ENCODE peak calls at places on chromosomes 12 and 14, in six cellular contexts. Q, N, O, K, Y and M are unnamed samples.

GRCh38 chr12:69397978-69398377 is 38.4 kb downstream of the YEATS4 start:
- DNase-seq in K (peak; percentile 14), N (no peak), Q (no peak), O (no peak), Y (no peak), M (no peak)

GRCh38 chr14:102508410-102508773 is 1.2 kb downstream of the ANKRD9 start:
- DNase-seq in Q (peak; percentile 80), O (no peak), N (no peak), K (peak; percentile 78), Y (no peak), M (no peak)

GRCh38 chr12:128928361-128928760 is 75.1 kb downstream of the GLT1D1 start:
- DNase-seq in Y (no peak), Q (no peak), N (no peak), O (no peak), K (no peak), M (no peak)

GRCh38 chr12:29644536-29645162 is 139.1 kb downstream of the TMTC1 start:
- DNase-seq in N (no peak), Y (no peak), O (no peak), K (no peak), Q (no peak), M (no peak)

GRCh38 chr14:58077621-58078020 is 74.4 kb downstream of the ARMH4 start:
- DNase-seq in K (no peak), O (no peak), Y (no peak), Q (no peak), N (no peak), M (no peak)

GRCh38 chr12:106791531-106791930 is 17.0 kb downstream of the RIC8B start:
- DNase-seq in K (no peak), O (no peak), N (no peak), Y (no peak), Q (no peak), M (no peak)

GRCh38 chr12:62123721-62124203 is 136.4 kb upstream of the USP15 start:
- DNase-seq in N (no peak), Q (no peak), O (no peak), K (peak; percentile 57), Y (peak; percentile 84), M (peak; percentile 67)

GRCh38 chr14:60512952-60513554 is 4.1 kb downstream of the SIX6 start:
- DNase-seq in K (no peak), Q (no peak), Y (peak; percentile 70), N (no peak), O (no peak), M (no peak)

GRCh38 chr12:47779301-47779942 is 6.4 kb downstream of the SLC48A1 start:
- DNase-seq in K (peak; percentile 94), Y (peak; percentile 100), Q (peak; percentile 81), O (peak; percentile 88), N (peak; percentile 84), M (peak; percentile 96)

GRCh38 chr12:124497658-124498057 is 69.8 kb downstream of the NCOR2 start:
- DNase-seq in Q (peak; percentile 80), K (no peak), N (no peak), Y (no peak), O (peak; percentile 82), M (no peak)

GRCh38 chr14:103526247-103526913 is 2.6 kb upstream of the TRMT61A start:
- DNase-seq in Y (no peak), K (no peak), Q (no peak), O (no peak), N (no peak), M (no peak)

GRCh38 chr14:51873221-51873893 is 12.9 kb downstream of the GNG2 start:
- DNase-seq in Q (no peak), O (no peak), K (peak; percentile 97), N (no peak), Y (no peak), M (no peak)

GRCh38 chr12:94618995-94619695 is 31.2 kb downstream of the TMCC3 start:
- DNase-seq in Y (no peak), N (no peak), Q (no peak), O (no peak), K (peak; percentile 98), M (no peak)

GRCh38 chr12:96989916-96990315 is 82.9 kb downstream of the NEDD1 start:
- DNase-seq in Y (peak; percentile 87), K (peak; percentile 78), N (no peak), Q (no peak), O (no peak), M (no peak)

GRCh38 chr12:72264548-72265175 is 7.5 kb upstream of the TRHDE start:
- DNase-seq in K (peak; percentile 62), Y (no peak), N (no peak), O (no peak), Q (no peak), M (no peak)

GRCh38 chr12:122024132-122024785 is 2.6 kb downstream of the BCL7A start:
- DNase-seq in N (no peak), O (no peak), Y (no peak), K (no peak), Q (peak; percentile 41), M (no peak)

GRCh38 chr12:122029620-122030426 is 8.1 kb downstream of the BCL7A start:
- DNase-seq in O (peak; percentile 46), N (peak; percentile 73), Y (peak; percentile 58), K (no peak), Q (no peak), M (no peak)

GRCh38 chr12:122028165-122028591 is 6.5 kb downstream of the BCL7A start:
- DNase-seq in Y (no peak), N (no peak), Q (peak; percentile 71), K (no peak), O (no peak), M (no peak)

GRCh38 chr12:122028601-122029560 is 7.2 kb downstream of the BCL7A start:
- DNase-seq in O (no peak), K (no peak), N (peak; percentile 51), Q (no peak), Y (no peak), M (no peak)

GRCh38 chr12:122026706-122027328 is 5.1 kb downstream of the BCL7A start:
- DNase-seq in O (no peak), Y (peak; percentile 62), N (no peak), Q (no peak), K (no peak), M (no peak)
- H3K4me1 ChIP-seq in O (peaks cover 55% of the 10 kb centered on the region), Y (peaks cover 4% of the 10 kb centered on the region), N (peaks cover 3% of the 10 kb centered on the region), Q (peaks cover 72% of the 10 kb centered on the region), K (peaks cover 12% of the 10 kb centered on the region), M (peaks cover 13% of the 10 kb centered on the region)

DNA sequence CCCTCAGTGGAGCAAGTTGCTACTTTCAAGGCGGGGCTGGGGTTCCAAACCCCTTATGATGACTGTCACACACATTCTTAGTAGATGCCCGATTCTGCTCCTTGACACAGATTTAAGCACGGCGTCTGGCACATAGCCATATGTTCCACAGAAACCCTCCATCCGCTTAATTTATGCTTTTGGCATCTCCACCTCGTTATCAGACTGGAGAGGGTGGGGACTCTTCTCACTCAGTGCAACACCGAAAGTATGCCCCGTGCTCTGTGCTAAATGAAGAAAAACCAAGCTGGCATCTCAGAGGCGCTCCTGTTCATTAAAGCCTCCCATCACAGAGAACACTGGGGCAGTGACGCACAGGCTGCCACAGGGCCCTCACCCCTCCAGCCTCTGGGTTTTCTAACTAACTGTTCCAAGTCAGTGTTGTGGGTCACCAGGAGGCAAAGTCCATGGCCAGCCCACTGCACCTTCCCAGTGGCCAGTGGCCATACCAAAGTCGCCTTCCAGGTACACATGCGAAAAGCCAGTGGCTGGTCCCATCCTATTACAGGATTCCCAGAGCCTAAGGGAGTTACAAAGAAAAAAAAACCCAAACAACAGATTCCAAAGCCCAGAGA is 27.3 kb downstream of the CCDC88C start:
- DNase-seq in O (no peak), Y (no peak), N (no peak), Q (no peak), K (no peak), M (no peak)
- H3K4me1 ChIP-seq in O (no peaks in the 10 kb centered on the region), Y (peaks cover 18% of the 10 kb centered on the region), N (no peaks in the 10 kb centered on the region), Q (no peaks in the 10 kb centered on the region), K (no peaks in the 10 kb centered on the region), M (no peaks in the 10 kb centered on the region)

DNA sequence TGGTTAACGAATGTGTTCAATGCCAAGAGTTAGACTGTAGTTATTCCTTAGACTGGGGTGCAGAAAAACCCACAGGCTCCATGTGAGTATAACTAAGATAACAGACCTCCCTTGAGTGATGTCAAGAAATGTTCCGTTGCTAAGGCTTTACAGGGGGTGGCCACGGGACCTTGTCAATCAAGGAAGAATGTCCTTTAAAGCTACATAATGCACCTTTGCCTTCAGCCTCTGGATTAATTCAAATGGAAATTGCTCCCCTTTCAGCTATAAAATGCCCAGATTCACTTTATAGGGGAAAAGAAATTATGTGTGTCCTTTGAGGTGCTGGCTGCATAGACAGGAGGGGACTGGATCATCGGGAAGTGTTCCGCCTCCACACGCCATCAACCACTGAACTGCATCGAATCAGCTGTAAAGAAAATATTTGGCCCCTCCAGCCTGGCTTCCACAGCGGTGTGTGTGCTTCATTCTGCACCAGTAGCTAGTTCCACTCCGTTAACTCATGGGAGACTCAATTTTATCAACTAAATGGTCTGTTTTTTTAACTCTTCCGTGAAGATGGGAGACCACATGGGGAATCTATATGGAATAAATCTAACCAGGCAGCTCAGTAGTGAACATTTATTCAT is 415.4 kb downstream of the DPF3 start:
- DNase-seq in N (no peak), O (no peak), Q (no peak), K (no peak), Y (no peak), M (no peak)
- H3K4me1 ChIP-seq in N (no peaks in the 10 kb centered on the region), O (peaks cover 9% of the 10 kb centered on the region), Q (no peaks in the 10 kb centered on the region), K (peaks cover 5% of the 10 kb centered on the region), Y (peaks cover 7% of the 10 kb centered on the region), M (no peaks in the 10 kb centered on the region)

GRCh38 chr12:45975506-45975905 is 14.9 kb downstream of the SCAF11 start:
- DNase-seq in N (no peak), O (no peak), Q (no peak), Y (no peak), K (no peak), M (no peak)

GRCh38 chr12:45974883-45975282 is 15.5 kb downstream of the SCAF11 start:
- DNase-seq in O (no peak), Q (no peak), Y (no peak), N (no peak), K (no peak), M (no peak)

GRCh38 chr12:45981075-45981837 is 9.1 kb downstream of the SCAF11 start:
- DNase-seq in Q (no peak), K (peak; percentile 8), O (no peak), Y (no peak), N (no peak), M (no peak)

GRCh38 chr12:45980540-45980939 is 9.8 kb downstream of the SCAF11 start:
- DNase-seq in Q (no peak), Y (no peak), K (no peak), N (no peak), O (no peak), M (no peak)

DNA sequence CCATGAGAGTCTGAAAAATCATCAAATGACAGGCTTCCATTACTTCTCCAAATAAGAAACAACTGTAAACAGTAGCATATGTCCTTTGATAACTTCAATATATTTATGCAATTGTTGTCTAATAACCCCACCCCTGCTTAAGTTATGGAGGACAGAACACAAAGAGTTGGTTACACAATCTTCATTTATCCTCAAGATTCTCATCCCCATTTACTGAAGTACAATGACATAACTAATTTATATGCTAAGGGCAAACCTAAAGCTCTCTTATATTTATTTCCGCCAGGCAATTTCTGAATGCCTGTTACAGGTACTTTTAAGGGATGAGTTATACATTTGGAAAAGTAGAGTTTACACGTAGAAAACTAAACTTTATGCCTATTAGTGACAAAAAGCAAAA is 12.3 kb downstream of the SCAF11 start:
- DNase-seq in O (no peak), Y (no peak), Q (no peak), N (no peak), K (no peak), M (no peak)
- H3K4me1 ChIP-seq in O (peaks cover 97% of the 10 kb centered on the region), Y (peaks cover 7% of the 10 kb centered on the region), Q (peaks cover 83% of the 10 kb centered on the region), N (no peaks in the 10 kb centered on the region), K (peaks cover 6% of the 10 kb centered on the region), M (peaks cover 5% of the 10 kb centered on the region)